ENCODE peak calls at places on chromosomes 4 and X, in ten cellular contexts. Z is AG04450; K is mesothelial cell of epicardium; T is Peyer's patch; W is uterus; R is IMR-90; N is CD8-positive, alpha-beta T cell; Y is fibroblast of mammary gland; V is heart left ventricle; P is WTC11. S is an unnamed sample.

GRCh38 chrX:41827886-41828285 is 95.5 kb downstream of the CASK start:
- DNase-seq in N (no peak), Z (no peak), R (peak; percentile 18), W (no peak), T (no peak), V (no peak), K (no peak), P (no peak), Y (peak; percentile 9), S (no peak)

GRCh38 chrX:119118780-119119395 is 8.7 kb downstream of the KIAA1210 start:
- DNase-seq in N (peak; percentile 53), T (peak; percentile 68), Z (no peak), Y (peak; percentile 60), V (peak; percentile 27), P (peak; percentile 74), K (peak; percentile 55), R (peak; percentile 42), W (peak; percentile 30), S (peak; percentile 60)

GRCh38 chr4:15543537-15544195 is 74.0 kb downstream of the CC2D2A start:
- DNase-seq in W (no peak), Z (no peak), Y (no peak), V (no peak), N (no peak), R (no peak), K (no peak), T (no peak), P (no peak), S (no peak)

GRCh38 chrX:135178636-135179035 is 7.4 kb upstream of the CT55 start:
- DNase-seq in Y (no peak), R (no peak), K (no peak), T (no peak), P (no peak), N (no peak), Z (no peak), W (no peak), V (no peak), S (no peak)

GRCh38 chr4:102501176-102501634 is at the start of gene NFKB1:
- DNase-seq in N (peak; percentile 76), K (peak; percentile 66), P (peak; percentile 43), Z (peak; percentile 50), Y (peak; percentile 77), V (peak; percentile 79), R (peak; percentile 89), T (peak; percentile 83), W (peak; percentile 54), S (peak; percentile 85)

GRCh38 chr4:2095236-2096072 is 36.3 kb downstream of the NAT8L start:
- DNase-seq in Y (no peak), N (no peak), P (no peak), W (no peak), Z (no peak), T (no peak), K (no peak), V (no peak), R (no peak), S (no peak)

GRCh38 chrX:39450578-39450977 is 647.2 kb downstream of the BCOR start:
- DNase-seq in V (no peak), K (no peak), R (no peak), P (no peak), N (peak; percentile 19), Y (no peak), W (no peak), Z (no peak), T (no peak), S (no peak)

GRCh38 chr4:87049508-87049907 is 114.7 kb downstream of the AFF1 start:
- DNase-seq in K (no peak), N (no peak), P (no peak), Y (no peak), Z (no peak), V (no peak), W (no peak), R (no peak), T (no peak), S (no peak)

GRCh38 chr4:145557720-145558119 is 61.5 kb upstream of the MMAA start:
- DNase-seq in N (peak; percentile 38), P (peak; percentile 71), R (peak; percentile 72), T (peak; percentile 74), Z (peak; percentile 43), W (peak; percentile 46), V (peak; percentile 50), K (peak; percentile 41), Y (peak; percentile 71), S (peak; percentile 72)

GRCh38 chr4:99653921-99654890 is 3.4 kb downstream of the C4orf54 start:
- DNase-seq in Z (no peak), K (no peak), R (no peak), Y (no peak), W (no peak), P (no peak), T (no peak), N (no peak), V (no peak), S (no peak)

GRCh38 chr4:74624351-74625151 is 169.8 kb downstream of the BTC start:
- DNase-seq in Y (peak; percentile 97), N (no peak), V (no peak), K (no peak), T (no peak), P (no peak), R (peak; percentile 96), Z (peak; percentile 81), W (no peak), S (peak; percentile 81)

GRCh38 chrX:1281511-1281910 is 12.9 kb downstream of the CSF2RA start:
- DNase-seq in T (no peak), Z (no peak), P (no peak), N (no peak), R (peak; percentile 14), K (no peak), Y (peak; percentile 6), V (no peak), W (no peak), S (no peak)

GRCh38 chr4:73451404-73451803 is 15.4 kb downstream of the AFP start:
- DNase-seq in P (peak; percentile 22), K (no peak), V (no peak), Y (peak; percentile 45), R (peak; percentile 56), W (no peak), N (no peak), Z (no peak), T (no peak), S (peak; percentile 9)

GRCh38 chr4:26909369-26909768 is 48.7 kb downstream of the STIM2 start:
- DNase-seq in W (no peak), K (no peak), V (no peak), Z (no peak), P (no peak), N (no peak), T (no peak), R (peak; percentile 11), Y (no peak), S (no peak)

GRCh38 chrX:3712870-3713224 is 602 bp downstream of the PRKX start:
- DNase-seq in K (no peak), W (no peak), P (peak; percentile 11), Z (no peak), N (no peak), Y (no peak), R (no peak), V (peak; percentile 23), T (peak; percentile 69), S (no peak)

GRCh38 chr4:177574446-177574845 is 132.2 kb upstream of the AGA start:
- DNase-seq in Y (peak; percentile 40), P (no peak), Z (no peak), K (no peak), T (no peak), N (no peak), V (no peak), W (no peak), R (no peak), S (peak; percentile 76)

GRCh38 chrX:147838465-147839131 is 73.1 kb upstream of the FMR1 start:
- DNase-seq in T (no peak), V (no peak), W (no peak), K (no peak), R (no peak), Y (peak; percentile 10), Z (no peak), N (no peak), P (no peak), S (peak; percentile 33)
- TF ChIP-seq CTCF in T (no peak), V (peak; percentile 4), W (no peak), K (peak; percentile 62), R (no peak), Y (peak; percentile 19), Z (no peak), N (peak; percentile 30), P (no peak), S (peak; percentile 39)

DNA sequence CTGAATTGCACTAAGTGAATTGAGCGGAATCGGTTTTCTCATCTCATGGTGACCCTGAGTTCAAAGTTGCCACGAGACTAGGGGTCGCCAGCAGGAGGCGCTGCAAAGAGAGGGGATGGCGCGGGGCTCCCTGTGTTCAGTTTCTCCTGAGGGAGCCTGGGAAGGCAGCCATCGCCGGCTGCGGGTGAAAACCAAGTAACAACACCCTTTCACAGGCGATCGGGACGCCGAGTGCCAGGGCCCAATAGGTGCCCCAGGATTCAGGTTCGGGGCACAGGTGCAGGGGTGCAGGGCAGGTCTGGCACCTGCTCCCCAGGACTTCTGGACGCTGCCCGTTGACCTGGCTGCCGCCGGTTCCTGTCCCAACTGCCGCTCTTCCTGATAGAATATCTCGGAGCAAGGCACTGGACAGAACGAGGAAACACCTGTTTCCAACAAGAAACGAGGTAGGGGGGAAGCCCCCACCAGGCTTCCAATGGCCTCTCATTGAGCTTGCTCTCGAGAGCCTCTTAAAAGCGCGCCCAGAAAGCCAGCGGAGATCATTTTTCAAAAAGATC is 1.1 kb upstream of the FGF16 start:
- DNase-seq in T (no peak), R (no peak), K (no peak), Z (no peak), P (peak; percentile 64), N (no peak), Y (no peak), V (no peak), W (peak; percentile 17), S (no peak)
- TF ChIP-seq CTCF in T (no peak), R (peak; percentile 5), K (no peak), Z (peak; percentile 30), P (peak; percentile 46), N (no peak), Y (no peak), V (peak; percentile 12), W (no peak), S (no peak)

GRCh38 chr4:139890810-139891209 is 225.2 kb downstream of the MGST2 start:
- DNase-seq in T (no peak), N (no peak), W (no peak), Z (no peak), K (no peak), Y (peak; percentile 86), R (peak; percentile 84), P (no peak), V (no peak), S (peak; percentile 70)
- TF ChIP-seq CTCF in T (no peak), N (no peak), W (no peak), Z (no peak), K (no peak), Y (no peak), R (no peak), P (no peak), V (no peak), S (no peak)

DNA sequence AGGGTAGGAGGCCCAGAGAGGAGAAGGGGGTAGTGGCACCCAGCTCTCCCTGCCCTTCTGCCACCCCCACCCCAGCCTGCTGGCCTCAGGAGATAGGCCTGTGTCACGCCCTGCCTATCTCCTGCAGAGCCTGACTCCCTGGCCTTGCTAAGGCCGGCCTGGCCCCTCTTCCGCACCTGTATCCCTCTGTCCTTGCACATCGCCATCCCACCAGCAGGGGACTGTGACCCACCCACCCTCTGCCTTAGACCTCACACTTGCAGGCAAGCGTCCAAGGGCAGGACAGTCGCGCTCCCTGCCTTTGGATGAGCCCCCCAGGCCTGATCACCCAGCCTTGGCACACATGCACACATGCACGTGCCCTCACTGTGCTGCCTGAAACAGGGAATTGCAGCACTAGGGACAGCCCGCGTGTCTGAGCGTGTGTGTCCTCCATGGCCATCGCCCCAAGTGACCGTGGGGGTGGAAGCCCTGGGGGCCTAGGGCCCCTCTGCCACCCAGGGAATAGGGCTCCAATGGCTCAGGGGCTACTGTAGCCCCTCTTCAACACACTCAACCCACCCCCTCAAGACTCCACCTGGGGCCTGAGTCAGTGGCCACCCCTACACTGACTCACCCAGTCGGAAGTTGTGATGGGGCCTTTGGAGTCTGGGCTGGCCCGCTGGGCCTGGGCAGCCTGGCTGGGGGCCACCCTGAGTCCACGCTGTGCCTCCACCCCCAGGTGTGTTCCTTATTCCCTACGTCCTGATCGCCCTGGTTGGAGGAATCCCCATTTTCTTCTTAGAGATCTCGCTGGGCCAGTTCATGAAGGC is 2.1 kb downstream of the SLC6A8 start:
- DNase-seq in P (peak; percentile 42), K (no peak), Y (no peak), T (no peak), N (no peak), V (no peak), W (no peak), Z (no peak), R (peak; percentile 23), S (peak; percentile 57)
- TF ChIP-seq CTCF in P (no peak), K (no peak), Y (peak; percentile 2), T (no peak), N (no peak), V (no peak), W (no peak), Z (no peak), R (no peak), S (no peak)